ENCODE peak calls at places on chromosomes 7 and 10, in four cellular contexts. X is body of pancreas, N is lung, H is tibial artery. Z is an unnamed sample.

GRCh38 chr7:80018941-80019808 is 115.5 kb upstream of the GNAI1 start:
- DNase-seq in X (peak; percentile 13), N (no peak), H (no peak), Z (no peak)

GRCh38 chr7:69434350-69434749 is 163.9 kb upstream of the AUTS2 start:
- DNase-seq in X (no peak), N (no peak), H (no peak), Z (no peak)

GRCh38 chr7:97307521-97308108 is 190.1 kb downstream of the SDHAF3 start:
- DNase-seq in X (no peak), N (no peak), H (no peak), Z (peak; percentile 2)

GRCh38 chr7:123120286-123120685 is 79.5 kb downstream of the SLC13A1 start:
- DNase-seq in X (no peak), N (no peak), H (no peak), Z (no peak)

GRCh38 chr10:35335718-35336083 is 608 bp upstream of the CCNY start:
- DNase-seq in X (no peak), N (no peak), H (no peak), Z (no peak)

GRCh38 chr10:1162481-1163203 is 106.5 kb downstream of the WDR37 start:
- DNase-seq in X (no peak), N (no peak), H (peak; percentile 51), Z (no peak)

GRCh38 chr7:129493555-129493954 is 8.8 kb upstream of the SMKR1 start:
- DNase-seq in X (no peak), N (no peak), H (no peak), Z (no peak)

GRCh38 chr7:130013241-130013640 is 37.9 kb downstream of the ZC3HC1 start:
- DNase-seq in X (no peak), N (no peak), H (no peak), Z (no peak)

GRCh38 chr7:28755255-28755654 is 202.9 kb downstream of the TRIL start:
- DNase-seq in X (no peak), N (no peak), H (no peak), Z (no peak)

GRCh38 chr10:5450605-5451384 is 38.4 kb downstream of the NET1 start:
- DNase-seq in X (no peak), N (no peak), H (no peak), Z (no peak)

GRCh38 chr10:104472957-104473745 is 119.5 kb downstream of the CFAP58 start:
- DNase-seq in X (no peak), N (no peak), H (no peak), Z (peak; percentile 50)

GRCh38 chr10:4947635-4948596 is 15.3 kb upstream of the AKR1C1 start:
- DNase-seq in X (peak; percentile 73), N (no peak), H (peak; percentile 78), Z (peak; percentile 80)

GRCh38 chr10:31776159-31776558 is 152.5 kb downstream of the ARHGAP12 start:
- DNase-seq in X (no peak), N (no peak), H (no peak), Z (no peak)

GRCh38 chr7:87404674-87405073 is 59.2 kb downstream of the CROT start:
- DNase-seq in X (no peak), N (no peak), H (no peak), Z (peak; percentile 10)

GRCh38 chr10:99370993-99371392 is 41.8 kb downstream of the CNNM1 start:
- DNase-seq in X (peak; percentile 24), N (no peak), H (no peak), Z (no peak)

GRCh38 chr10:132346806-132347205 is 14.8 kb downstream of the LRRC27 start:
- DNase-seq in X (no peak), N (no peak), H (peak; percentile 16), Z (no peak)

GRCh38 chr10:81177651-81178244 is 640.0 kb downstream of the SH2D4B start:
- DNase-seq in X (no peak), N (no peak), H (no peak), Z (no peak)

GRCh38 chr10:81182296-81182695 is 644.6 kb downstream of the SH2D4B start:
- DNase-seq in X (no peak), N (no peak), H (no peak), Z (no peak)

GRCh38 chr10:81179324-81179723 is 641.6 kb downstream of the SH2D4B start:
- DNase-seq in X (no peak), N (no peak), H (no peak), Z (no peak)

GRCh38 chr10:81179805-81180452 is 642.2 kb downstream of the SH2D4B start:
- DNase-seq in X (no peak), N (no peak), H (no peak), Z (no peak)
- TF ChIP-seq CTCF in X (peak; percentile 15), N (no peak), H (no peak), Z (no peak)

GRCh38 chr10:17026686-17027485 is 102.7 kb downstream of the CUBN start:
- DNase-seq in X (no peak), N (no peak), H (no peak), Z (no peak)

GRCh38 chr10:17028843-17029580 is 100.6 kb downstream of the CUBN start:
- DNase-seq in X (no peak), N (no peak), H (no peak), Z (no peak)

GRCh38 chr10:17033529-17034250 is 95.9 kb downstream of the CUBN start:
- DNase-seq in X (no peak), N (no peak), H (no peak), Z (no peak)

GRCh38 chr10:17031656-17032630 is 97.7 kb downstream of the CUBN start:
- DNase-seq in X (no peak), N (no peak), H (no peak), Z (no peak)

DNA sequence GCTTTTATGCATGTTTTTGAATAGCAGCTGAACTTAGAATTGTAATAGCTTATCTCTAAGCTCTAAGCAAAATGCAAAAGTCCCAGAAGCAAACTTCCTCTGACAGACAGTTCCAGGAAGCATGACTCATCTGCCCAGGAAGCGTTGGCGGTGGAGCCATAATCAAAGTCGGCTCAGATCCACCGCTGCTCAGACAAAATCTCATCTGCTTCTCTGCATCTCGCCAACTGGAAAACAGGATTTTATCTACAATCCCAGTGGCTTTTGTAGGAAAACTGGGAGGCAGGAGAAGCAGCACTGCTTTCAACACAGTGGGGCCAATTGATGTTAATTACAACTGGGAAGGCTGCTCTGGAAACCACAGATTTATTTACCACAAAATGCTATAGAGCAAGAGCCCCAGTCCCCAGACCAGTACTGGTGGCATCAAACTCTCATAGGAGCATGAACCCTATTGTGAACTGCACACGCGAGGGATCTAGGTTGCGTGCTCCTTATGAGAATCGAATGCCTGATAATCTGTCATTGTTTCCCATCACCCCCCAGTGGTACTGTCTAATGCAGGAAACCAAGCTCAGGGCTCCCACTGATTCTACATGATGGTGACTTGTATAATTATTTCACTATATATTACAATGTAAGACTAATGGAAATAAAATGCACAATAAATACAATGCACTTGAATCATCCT is 99.9 kb downstream of the CUBN start:
- DNase-seq in X (peak; percentile 61), N (peak; percentile 62), H (peak; percentile 78), Z (no peak)
- H3K4me3 ChIP-seq in X (no peak overlapping the region), N (no peak overlapping the region), H (no peak overlapping the region), Z (peak overlapping the region; percentile 30)

DNA sequence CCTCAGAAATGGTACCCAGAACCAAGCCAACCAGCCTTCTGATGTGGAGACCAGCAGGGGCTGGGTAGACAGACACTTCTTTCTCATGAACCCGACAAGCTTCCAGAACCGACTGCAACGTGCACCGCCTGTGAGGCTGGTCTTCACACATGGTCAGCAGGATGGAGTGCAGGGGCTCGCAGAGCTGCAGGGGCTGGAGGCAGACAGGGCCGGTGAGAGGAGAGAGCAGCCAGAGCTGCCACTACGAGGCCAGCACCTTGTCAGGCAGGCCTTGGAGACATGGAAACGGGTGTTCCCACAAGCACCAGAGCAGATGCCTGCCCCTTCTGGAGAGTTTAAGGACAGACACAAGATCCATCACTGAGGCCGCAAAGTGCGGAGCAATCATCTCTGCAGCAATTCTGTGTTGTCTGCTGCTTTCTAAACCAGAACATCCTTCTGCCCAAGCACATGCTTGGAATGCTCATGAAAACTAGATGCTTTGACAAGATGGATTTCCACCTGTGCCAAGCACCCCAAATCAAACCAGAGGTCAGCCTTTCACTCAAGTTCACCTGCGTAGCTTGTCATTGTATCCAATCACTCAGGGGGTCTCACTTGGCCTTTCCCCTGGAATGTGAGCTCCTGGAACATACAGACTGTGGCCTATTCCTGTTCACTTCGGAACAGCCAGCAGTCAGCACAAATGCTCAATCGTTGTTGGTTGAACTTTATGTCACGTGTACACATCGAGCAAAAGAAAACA is 32.2 kb downstream of the FRMPD2 start:
- DNase-seq in X (no peak), N (no peak), H (no peak), Z (no peak)
- TF ChIP-seq CTCF in X (no peak), N (no peak), H (no peak), Z (no peak)

GRCh38 chr10:78058562-78058961 is 24.9 kb downstream of the RPS24 start:
- DNase-seq in X (no peak), N (no peak), H (no peak), Z (no peak)

GRCh38 chr10:78047314-78047891 is 13.7 kb downstream of the RPS24 start:
- DNase-seq in X (peak; percentile 87), N (peak; percentile 89), H (peak; percentile 88), Z (peak; percentile 46)

GRCh38 chr10:78049861-78050260 is 16.2 kb downstream of the RPS24 start:
- DNase-seq in X (no peak), N (no peak), H (no peak), Z (no peak)

DNA sequence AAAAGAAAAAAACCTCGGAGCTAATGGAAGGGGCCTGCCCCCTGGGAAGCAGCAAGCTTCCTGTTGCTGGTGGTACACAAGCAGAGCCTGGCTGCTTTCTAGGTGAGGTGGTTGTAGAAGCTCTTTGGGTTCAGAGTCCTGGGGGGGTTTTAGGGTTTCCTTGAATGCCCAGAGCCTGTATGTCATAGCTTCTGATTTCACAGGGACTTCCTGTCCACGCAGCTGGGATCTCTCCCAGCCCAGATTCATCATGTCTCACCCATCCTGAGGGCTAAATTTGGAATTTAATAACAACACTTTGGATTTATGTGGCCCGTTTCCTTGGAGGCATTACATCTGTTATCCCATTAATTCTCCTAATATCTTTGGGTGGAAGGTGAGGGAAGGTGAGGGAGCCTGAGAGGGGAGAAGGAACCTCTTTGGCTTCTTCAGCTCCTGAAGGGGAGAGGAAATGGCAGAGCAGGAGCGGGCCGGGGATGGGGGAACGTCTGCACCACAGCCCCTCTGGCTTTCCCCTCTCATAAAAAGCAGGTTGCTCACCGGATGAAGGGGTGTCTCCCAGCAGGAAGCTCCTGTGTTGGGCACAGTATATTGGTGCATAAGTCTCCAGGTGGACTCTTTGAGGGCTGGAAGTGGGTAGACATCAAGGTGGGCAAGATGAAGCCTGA is 19.7 kb downstream of the RPS24 start:
- DNase-seq in X (no peak), N (no peak), H (no peak), Z (peak; percentile 52)
- H3K4me3 ChIP-seq in X (no peak overlapping the region), N (no peak overlapping the region), H (no peak overlapping the region), Z (no peak overlapping the region)

DNA sequence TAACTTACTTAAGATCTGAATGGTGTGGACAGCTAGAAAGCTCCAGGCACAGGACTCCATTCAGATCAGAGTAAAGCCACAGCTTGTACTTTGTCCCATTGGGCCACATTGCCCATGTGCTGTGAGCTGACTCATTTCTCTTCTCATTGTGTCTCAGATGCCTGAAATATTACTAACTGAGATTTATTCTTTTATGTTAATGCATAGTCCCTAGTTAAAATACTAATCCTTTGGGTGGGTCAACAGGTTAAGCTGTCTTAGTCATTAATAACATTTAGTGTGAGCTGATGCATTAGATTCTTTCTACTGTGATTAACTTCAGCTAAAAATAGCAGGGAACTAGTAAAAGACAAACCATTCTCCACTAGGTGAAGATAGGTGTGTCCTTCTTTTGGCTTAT is 104.7 kb upstream of the ARMC3 start:
- DNase-seq in X (no peak), N (no peak), H (no peak), Z (no peak)
- TF ChIP-seq CTCF in X (no peak), N (no peak), H (no peak), Z (no peak)

DNA sequence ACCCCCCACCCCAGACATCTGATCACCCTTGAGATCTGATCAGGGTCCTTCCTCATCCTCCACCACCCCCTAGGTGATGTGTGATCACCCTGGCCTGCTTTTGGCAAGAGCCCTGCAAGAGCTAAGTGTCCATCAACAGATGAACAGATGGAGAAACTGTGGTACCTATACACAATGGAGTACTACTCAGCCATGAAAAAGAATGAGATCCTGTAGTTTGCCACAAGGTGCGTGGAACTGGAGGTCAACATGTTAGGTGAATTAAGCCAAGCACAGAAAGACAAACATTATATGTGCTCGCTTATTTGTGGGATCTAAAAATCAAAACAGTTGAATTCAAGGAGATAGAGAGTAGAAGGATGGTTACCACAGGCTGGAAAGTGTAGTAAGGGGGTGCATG is 209.1 kb downstream of the USP6NL start:
- DNase-seq in X (no peak), N (no peak), H (no peak), Z (no peak)
- H3K4me3 ChIP-seq in X (no peak overlapping the region), N (no peak overlapping the region), H (no peak overlapping the region), Z (no peak overlapping the region)